ENCODE peak calls at places on chromosomes 2 and 18, in seven cellular contexts. B, T, H, S, R, O and D are unnamed samples.

GRCh38 chr18:5895886-5896740 is 791 bp upstream of the TMEM200C start:
- DNase-seq in T (no peak), B (no peak), R (no peak), H (no peak), O (no peak), S (no peak), D (peak; percentile 48)

GRCh38 chr2:136235451-136236418 is 117.8 kb upstream of the CXCR4 start:
- DNase-seq in O (no peak), S (no peak), T (no peak), H (no peak), B (no peak), R (no peak), D (no peak)

GRCh38 chr2:27839022-27839618 is 51.1 kb downstream of the RBKS start:
- DNase-seq in O (no peak), S (no peak), H (no peak), T (no peak), B (no peak), R (no peak), D (no peak)

GRCh38 chr2:20304411-20304810 is 46.2 kb downstream of the PUM2 start:
- DNase-seq in R (no peak), O (no peak), S (no peak), B (no peak), T (no peak), H (no peak), D (no peak)

GRCh38 chr2:16615687-16616615 is 49.7 kb downstream of the CYRIA start:
- DNase-seq in T (no peak), H (no peak), R (no peak), S (no peak), B (no peak), O (peak; percentile 80), D (no peak)

GRCh38 chr2:128661955-128662564 is 343.4 kb upstream of the HS6ST1 start:
- DNase-seq in R (no peak), H (no peak), O (no peak), T (no peak), B (no peak), S (no peak), D (no peak)

GRCh38 chr2:167844714-167845530 is 402.5 kb downstream of the STK39 start:
- DNase-seq in B (no peak), O (no peak), T (no peak), H (no peak), S (no peak), R (no peak), D (no peak)

GRCh38 chr2:206716607-206717006 is 1.6 kb downstream of the DYTN start:
- DNase-seq in S (no peak), O (no peak), T (no peak), H (no peak), B (no peak), R (no peak), D (no peak)

GRCh38 chr2:146820672-146821071 is 1024.2 kb upstream of the ACVR2A start:
- DNase-seq in O (peak; percentile 3), B (no peak), S (no peak), H (no peak), R (no peak), T (peak; percentile 25), D (no peak)

GRCh38 chr2:85435986-85436835 is 17.7 kb downstream of the SH2D6 start:
- DNase-seq in O (no peak), T (no peak), S (no peak), B (no peak), H (no peak), R (no peak), D (no peak)

GRCh38 chr2:98769784-98770183 is 38.9 kb upstream of the MGAT4A start:
- DNase-seq in S (no peak), T (no peak), B (no peak), H (peak; percentile 27), R (no peak), O (no peak), D (no peak)

GRCh38 chr2:234245945-234246344 is 195.4 kb downstream of the SPP2 start:
- DNase-seq in S (no peak), R (no peak), T (no peak), O (no peak), B (no peak), H (no peak), D (no peak)

GRCh38 chr18:6624271-6624670 is 105.2 kb upstream of the ARHGAP28 start:
- DNase-seq in O (no peak), R (no peak), S (no peak), T (no peak), H (no peak), B (no peak), D (no peak)

GRCh38 chr2:105575626-105576025 is 169.1 kb upstream of the NCK2 start:
- DNase-seq in H (no peak), T (peak; percentile 61), R (no peak), S (no peak), O (no peak), B (no peak), D (no peak)

GRCh38 chr18:39521164-39521563 is 1955.6 kb upstream of the CELF4 start:
- DNase-seq in H (no peak), B (no peak), O (no peak), S (no peak), T (no peak), R (no peak), D (no peak)

GRCh38 chr2:112065966-112066365 is 10.9 kb downstream of the TMEM87B start:
- DNase-seq in S (no peak), O (no peak), H (no peak), B (no peak), R (no peak), T (no peak), D (no peak)

GRCh38 chr2:33022989-33023731 is 76.4 kb downstream of the LTBP1 start:
- DNase-seq in R (no peak), H (no peak), S (no peak), O (no peak), T (no peak), B (no peak), D (no peak)

GRCh38 chr2:11004206-11004605 is 92.5 kb downstream of the KCNF1 start:
- DNase-seq in R (no peak), S (no peak), B (no peak), H (no peak), T (no peak), O (peak; percentile 21), D (no peak)

GRCh38 chr2:20378891-20379519 is 28.4 kb upstream of the PUM2 start:
- DNase-seq in O (peak; percentile 86), H (no peak), B (no peak), T (peak; percentile 90), R (no peak), S (no peak), D (peak; percentile 74)

GRCh38 chr2:45578056-45578843 is 32.8 kb downstream of the SRBD1 start:
- DNase-seq in H (no peak), B (peak; percentile 9), T (no peak), R (no peak), S (no peak), O (no peak), D (peak; percentile 34)

GRCh38 chr2:202610367-202610766 is 24.4 kb upstream of the FAM117B start:
- DNase-seq in S (no peak), T (no peak), R (no peak), H (no peak), O (no peak), B (no peak), D (no peak)

GRCh38 chr2:47509250-47509649 is 106.3 kb downstream of the MSH2 start:
- DNase-seq in H (no peak), R (no peak), T (no peak), S (no peak), B (no peak), O (no peak), D (no peak)

GRCh38 chr2:52220393-52220792 is 1188.5 kb upstream of the NRXN1 start:
- DNase-seq in B (no peak), R (no peak), H (no peak), T (peak; percentile 39), S (no peak), O (no peak), D (peak; percentile 61)

GRCh38 chr2:241135737-241136136 is 13.5 kb downstream of the PASK start:
- DNase-seq in O (peak; percentile 7), H (no peak), B (no peak), R (no peak), T (no peak), S (no peak), D (no peak)

GRCh38 chr18:13136056-13136688 is 82.4 kb upstream of the LDLRAD4 start:
- DNase-seq in H (peak; percentile 41), O (no peak), B (no peak), R (no peak), S (peak; percentile 49), T (no peak), D (no peak)

GRCh38 chr2:158499383-158499782 is 42.6 kb downstream of the PKP4 start:
- DNase-seq in T (no peak), H (no peak), S (no peak), O (no peak), R (no peak), B (no peak), D (no peak)

GRCh38 chr2:20223345-20224190 is 1.4 kb downstream of the SDC1 start:
- DNase-seq in R (no peak), S (no peak), O (peak; percentile 20), T (peak; percentile 14), H (no peak), B (no peak), D (peak; percentile 61)

GRCh38 chr2:55419236-55419513 is 481 bp downstream of the CCDC88A start:
- DNase-seq in O (peak; percentile 50), H (no peak), B (no peak), S (no peak), T (no peak), R (no peak), D (no peak)

GRCh38 chr2:27446057-27446456 is 3.9 kb downstream of the KRTCAP3 start:
- DNase-seq in T (no peak), B (no peak), R (no peak), S (no peak), H (no peak), O (no peak), D (peak; percentile 78)

GRCh38 chr2:226185613-226186211 is 613.9 kb downstream of the IRS1 start:
- DNase-seq in S (no peak), R (no peak), H (no peak), B (no peak), T (peak; percentile 70), O (no peak), D (no peak)

GRCh38 chr18:57786038-57786437 is 17.1 kb downstream of the ATP8B1 start:
- DNase-seq in T (no peak), H (no peak), O (no peak), B (no peak), S (no peak), R (no peak), D (no peak)

GRCh38 chr2:46469116-46469515 is 10.2 kb upstream of the TMEM247 start:
- DNase-seq in R (no peak), T (no peak), S (no peak), B (no peak), H (no peak), O (no peak), D (no peak)

GRCh38 chr2:30757737-30758136 is 49.5 kb downstream of the CAPN13 start:
- DNase-seq in S (no peak), O (no peak), T (no peak), B (no peak), R (no peak), H (no peak), D (no peak)

GRCh38 chr2:183038341-183039300 is at the start of gene NCKAP1:
- DNase-seq in R (peak; percentile 69), T (peak; percentile 74), H (peak; percentile 73), B (peak; percentile 78), S (peak; percentile 93), O (peak; percentile 91), D (peak; percentile 92)

GRCh38 chr2:230922951-230923717 is 1.9 kb downstream of the GPR55 start:
- DNase-seq in O (no peak), S (no peak), R (no peak), H (no peak), T (no peak), B (no peak), D (no peak)

GRCh38 chr2:53512071-53512841 is 255.3 kb upstream of the CHAC2 start:
- DNase-seq in S (no peak), O (no peak), T (no peak), R (no peak), B (no peak), H (no peak), D (no peak)

GRCh38 chr2:181785677-181786344 is 105.5 kb upstream of the NEUROD1 start:
- DNase-seq in B (no peak), O (no peak), R (no peak), H (no peak), S (no peak), T (no peak), D (no peak)

GRCh38 chr2:32836961-32837360 is 109.8 kb upstream of the LTBP1 start:
- DNase-seq in R (no peak), T (no peak), B (no peak), H (no peak), O (no peak), S (no peak), D (no peak)